ENCODE peak calls at places on chromosomes 4 and X, in five cellular contexts. One of them, this sample, is unnamed.

GRCh38 chr4:74292111-74292870 is 16.0 kb upstream of the EPGN start:
- DNase-seq in mesothelial cell of epicardium: no peak
- DNase-seq in AG08396: no peak
- DNase-seq in NT2/D1: no peak
- DNase-seq in Kasumi-1: no peak
- DNase-seq in this sample: no peak

GRCh38 chr4:13378973-13379759 is 105.0 kb downstream of the RAB28 start:
- DNase-seq in mesothelial cell of epicardium: no peak
- DNase-seq in AG08396: no peak
- DNase-seq in NT2/D1: no peak
- DNase-seq in Kasumi-1: no peak
- DNase-seq in this sample: no peak

GRCh38 chr4:168272488-168272887 is 46.1 kb downstream of the DDX60 start:
- DNase-seq in mesothelial cell of epicardium: no peak
- DNase-seq in AG08396: no peak
- DNase-seq in NT2/D1: no peak
- DNase-seq in Kasumi-1: no peak
- DNase-seq in this sample: no peak

GRCh38 chr4:82523179-82523578 is 38.6 kb downstream of the TMEM150C start:
- DNase-seq in mesothelial cell of epicardium: no peak
- DNase-seq in AG08396: no peak
- DNase-seq in NT2/D1: no peak
- DNase-seq in Kasumi-1: no peak
- DNase-seq in this sample: peak; percentile 62

GRCh38 chr4:78410651-78411050 is 140.9 kb upstream of the ANXA3 start:
- DNase-seq in mesothelial cell of epicardium: no peak
- DNase-seq in AG08396: no peak
- DNase-seq in NT2/D1: no peak
- DNase-seq in Kasumi-1: no peak
- DNase-seq in this sample: no peak

GRCh38 chrX:65871671-65872311 is 168.1 kb downstream of the VSIG4 start:
- DNase-seq in mesothelial cell of epicardium: no peak
- DNase-seq in AG08396: no peak
- DNase-seq in NT2/D1: peak; percentile 76
- DNase-seq in Kasumi-1: no peak
- DNase-seq in this sample: no peak

GRCh38 chr4:40306203-40306602 is 28.9 kb upstream of the CHRNA9 start:
- DNase-seq in mesothelial cell of epicardium: no peak
- DNase-seq in AG08396: no peak
- DNase-seq in NT2/D1: no peak
- DNase-seq in Kasumi-1: no peak
- DNase-seq in this sample: no peak

GRCh38 chrX:18354369-18355329 is at the start of gene SCML2:
- DNase-seq in mesothelial cell of epicardium: peak; percentile 27
- DNase-seq in AG08396: peak; percentile 63
- DNase-seq in NT2/D1: peak; percentile 6
- DNase-seq in Kasumi-1: peak; percentile 41
- DNase-seq in this sample: peak; percentile 63